ENCODE peak calls at places on chromosomes 1 and 21, in nine cellular contexts. F is uterus; L is AG04450; Q is GM20000; C is endothelial cell; U is HCT116; B is activated CD8-positive, alpha-beta T cell treated with anti-CD3 and anti-CD28 coated beads for 36 hours; V is Panc1; A is fibroblast of lung. J is an unnamed sample.

GRCh38 chr1:168623003-168623828 is 46.8 kb downstream of the XCL1 start:
- DNase-seq in C (no peak), V (no peak), Q (no peak), A (peak; percentile 97), U (peak; percentile 72), L (no peak), F (no peak), B (no peak), J (no peak)

GRCh38 chr1:219825355-219825754 is 103.0 kb downstream of the SLC30A10 start:
- DNase-seq in V (no peak), B (no peak), A (no peak), U (no peak), L (no peak), C (no peak), Q (no peak), F (no peak), J (no peak)

GRCh38 chr1:32716312-32717126 is 13.9 kb upstream of the SYNC start:
- DNase-seq in F (no peak), L (no peak), Q (peak; percentile 81), B (peak; percentile 84), U (peak; percentile 89), C (peak; percentile 57), V (no peak), A (no peak), J (peak; percentile 85)

GRCh38 chr1:62417351-62417999 is 19.4 kb upstream of the USP1 start:
- DNase-seq in C (no peak), A (peak; percentile 35), Q (no peak), F (no peak), B (no peak), U (no peak), V (no peak), L (no peak), J (no peak)

GRCh38 chr1:177873238-177873637 is 96.6 kb downstream of the SEC16B start:
- DNase-seq in Q (no peak), U (no peak), L (peak; percentile 77), V (no peak), C (no peak), B (no peak), F (no peak), A (peak; percentile 95), J (no peak)

GRCh38 chr1:55519937-55520683 is 304.9 kb upstream of the USP24 start:
- DNase-seq in Q (no peak), C (no peak), A (no peak), U (no peak), L (peak; percentile 46), V (no peak), B (no peak), F (peak; percentile 54), J (no peak)

GRCh38 chr1:42183210-42183609 is 18.7 kb upstream of the GUCA2A start:
- DNase-seq in Q (no peak), V (no peak), U (no peak), A (no peak), L (no peak), B (no peak), C (no peak), F (no peak), J (peak; percentile 4)

GRCh38 chr1:241822846-241823245 is 25.2 kb upstream of the EXO1 start:
- DNase-seq in L (no peak), C (no peak), A (no peak), U (no peak), Q (no peak), F (no peak), B (no peak), V (no peak), J (no peak)

GRCh38 chr1:157438236-157439012 is 113.9 kb downstream of the FCRL5 start:
- DNase-seq in F (no peak), L (no peak), U (no peak), A (peak; percentile 1), V (no peak), B (no peak), C (no peak), Q (no peak), J (no peak)
- TF ChIP-seq CTCF in F (no peak), L (no peak), U (no peak), A (no peak), V (no peak), B (no peak), C (no peak), Q (no peak), J (no peak)

DNA sequence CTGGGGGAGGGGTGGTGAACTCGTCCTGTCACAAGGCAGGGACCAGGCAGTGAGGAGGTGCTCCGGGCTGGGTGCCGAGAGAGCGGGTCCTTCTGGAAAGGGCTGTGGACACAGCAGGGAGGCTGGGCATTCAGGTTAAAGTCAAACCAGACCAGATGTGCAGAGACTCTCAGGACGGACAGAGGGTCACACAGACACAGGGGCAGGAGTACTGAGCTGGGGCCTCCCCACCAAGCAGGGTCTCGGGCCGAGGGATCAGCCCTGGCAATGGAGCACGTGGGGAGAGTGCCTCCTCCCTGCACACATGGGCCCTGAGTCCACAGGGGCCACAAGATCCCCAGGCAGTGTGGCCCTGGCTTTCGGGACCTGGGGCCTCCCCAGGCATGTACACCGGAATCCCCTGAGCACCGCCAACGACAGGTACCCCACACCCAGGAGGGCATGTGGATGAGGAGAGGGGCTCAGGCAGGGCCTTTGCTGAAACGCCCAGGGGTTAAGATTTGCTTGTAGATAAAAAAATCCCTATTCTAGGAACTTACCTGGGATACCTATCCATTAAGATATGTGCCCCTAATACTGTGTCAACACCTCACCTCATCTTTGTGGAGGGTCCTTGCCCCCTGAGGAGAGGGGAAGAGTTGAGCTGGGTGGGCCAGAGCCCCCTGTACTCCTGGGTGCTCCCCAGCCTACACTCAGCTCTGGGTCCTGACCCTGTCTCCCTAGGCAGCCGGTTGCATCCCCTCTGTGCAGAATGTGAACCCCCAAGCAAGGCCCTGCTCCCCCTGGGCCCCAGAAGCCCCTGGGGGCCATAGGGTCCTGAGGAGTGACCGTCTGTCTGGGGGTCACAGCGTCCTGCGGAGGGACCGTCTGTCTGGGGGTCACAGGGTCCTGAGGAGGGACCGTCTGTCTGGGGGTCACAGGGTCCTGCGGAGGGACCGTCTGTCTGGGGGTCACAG is 46.9 kb upstream of the ADARB1 start:
- DNase-seq in L (no peak), F (peak; percentile 9), A (no peak), C (no peak), B (no peak), V (no peak), U (no peak), Q (peak; percentile 16), J (no peak)
- TF ChIP-seq CTCF in L (no peak), F (no peak), A (no peak), C (no peak), B (no peak), V (no peak), U (no peak), Q (no peak), J (no peak)

GRCh38 chr1:213606252-213606820 is 381.4 kb upstream of the PROX1 start:
- DNase-seq in L (no peak), C (no peak), Q (no peak), B (no peak), F (no peak), V (no peak), U (no peak), A (no peak), J (no peak)

GRCh38 chr1:213605732-213606131 is 382.0 kb upstream of the PROX1 start:
- DNase-seq in U (no peak), B (no peak), C (no peak), L (no peak), F (no peak), V (no peak), Q (no peak), A (no peak), J (no peak)

GRCh38 chr1:213603087-213603486 is 384.7 kb upstream of the PROX1 start:
- DNase-seq in U (no peak), Q (no peak), A (no peak), B (no peak), L (no peak), F (no peak), V (no peak), C (no peak), J (no peak)

GRCh38 chr1:213600879-213601278 is 386.9 kb upstream of the PROX1 start:
- DNase-seq in B (no peak), C (no peak), F (no peak), A (no peak), V (no peak), U (no peak), L (no peak), Q (no peak), J (no peak)

DNA sequence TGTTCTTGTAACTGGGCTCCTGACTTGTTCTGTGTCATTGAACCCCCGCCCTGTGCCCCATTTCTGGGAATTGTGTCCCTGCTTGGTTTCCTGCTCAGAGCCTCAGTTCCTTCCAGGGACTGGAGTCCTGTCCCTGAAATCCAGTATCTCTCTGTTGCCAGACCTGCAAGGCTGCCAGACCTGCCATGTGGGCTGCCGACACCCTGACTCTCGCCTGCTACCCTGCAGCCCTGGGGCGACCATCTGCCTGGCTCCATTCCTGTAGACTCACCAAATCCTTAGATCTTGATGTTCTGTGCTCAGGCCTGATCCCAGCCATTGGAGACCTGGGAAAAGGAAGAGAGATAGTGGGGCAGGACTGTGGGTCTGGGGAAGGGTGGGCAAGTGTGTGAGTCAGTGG is 383.3 kb upstream of the PROX1 start:
- DNase-seq in U (no peak), C (no peak), A (no peak), B (no peak), F (no peak), Q (no peak), L (no peak), V (no peak), J (no peak)
- TF ChIP-seq CTCF in U (no peak), C (no peak), A (no peak), B (no peak), F (no peak), Q (no peak), L (no peak), V (no peak), J (no peak)

GRCh38 chr1:29453502-29454240 is 217.3 kb downstream of the PTPRU start:
- DNase-seq in F (peak; percentile 41), C (peak; percentile 22), L (peak; percentile 21), V (peak; percentile 1), U (peak; percentile 70), B (peak; percentile 22), Q (peak; percentile 52), A (peak; percentile 48), J (peak; percentile 69)
- TF ChIP-seq CTCF in F (no peak), C (peak; percentile 29), L (peak; percentile 41), V (no peak), U (peak; percentile 50), B (peak; percentile 44), Q (no peak), A (peak; percentile 23), J (peak; percentile 19)

J was measured in GM13977.